ENCODE peak calls at places on chromosomes 6 and 20, in four cellular contexts. D is GM12878, Q is HepG2, G is H1. F is an unnamed sample.

GRCh38 chr6:130513770-130514169 is 148.0 kb downstream of the TMEM200A start:
- DNase-seq in D (peak; percentile 45), Q (no peak), G (no peak), F (no peak)

GRCh38 chr6:139154885-139155547 is 20.1 kb downstream of the HECA start:
- DNase-seq in D (no peak), Q (no peak), G (no peak), F (no peak)

GRCh38 chr6:166739655-166740318 is 112.7 kb upstream of the RPS6KA2 start:
- DNase-seq in D (no peak), Q (no peak), G (peak; percentile 37), F (no peak)

GRCh38 chr20:8661229-8662023 is 407.5 kb upstream of the PLCB4 start:
- DNase-seq in D (no peak), Q (no peak), G (no peak), F (no peak)

GRCh38 chr20:24686156-24686555 is 216.7 kb downstream of the SYNDIG1 start:
- DNase-seq in D (no peak), Q (no peak), G (no peak), F (no peak)

GRCh38 chr6:31485063-31485462 is 12.9 kb upstream of the MICB start:
- DNase-seq in D (no peak), Q (no peak), G (no peak), F (no peak)

GRCh38 chr20:29299811-29300578 is 1957.5 kb upstream of the DEFB115 start:
- DNase-seq in D (no peak), Q (no peak), G (no peak), F (no peak)

GRCh38 chr20:46112430-46113020 is 5.6 kb upstream of the CD40 start:
- DNase-seq in D (no peak), Q (no peak), G (no peak), F (no peak)

GRCh38 chr20:25360631-25361286 is 29.9 kb downstream of the ABHD12 start:
- DNase-seq in D (no peak), Q (no peak), G (no peak), F (no peak)

GRCh38 chr6:44105146-44105545 is 22.1 kb downstream of the MRPL14 start:
- DNase-seq in D (no peak), Q (no peak), G (no peak), F (no peak)

GRCh38 chr6:43283905-43284304 is 14.2 kb upstream of the SLC22A7 start:
- DNase-seq in D (no peak), Q (no peak), G (no peak), F (no peak)

GRCh38 chr20:50815162-50815989 is 20.5 kb downstream of the BCAS4 start:
- DNase-seq in D (peak; percentile 65), Q (no peak), G (no peak), F (no peak)

GRCh38 chr20:51219544-51219943 is 196.6 kb upstream of the KCNG1 start:
- DNase-seq in D (no peak), Q (no peak), G (no peak), F (no peak)

GRCh38 chr6:109523478-109523877 is 40.5 kb upstream of the ZBTB24 start:
- DNase-seq in D (no peak), Q (no peak), G (no peak), F (no peak)

GRCh38 chr20:1087311-1087710 is 31.1 kb upstream of the PSMF1 start:
- DNase-seq in D (no peak), Q (no peak), G (no peak), F (no peak)

GRCh38 chr6:158684311-158684710 is 34.5 kb downstream of the SYTL3 start:
- DNase-seq in D (no peak), Q (no peak), G (no peak), F (no peak)
- TF ChIP-seq SP1 in D (no peak), Q (no peak), G (no peak), F (no peak)

DNA sequence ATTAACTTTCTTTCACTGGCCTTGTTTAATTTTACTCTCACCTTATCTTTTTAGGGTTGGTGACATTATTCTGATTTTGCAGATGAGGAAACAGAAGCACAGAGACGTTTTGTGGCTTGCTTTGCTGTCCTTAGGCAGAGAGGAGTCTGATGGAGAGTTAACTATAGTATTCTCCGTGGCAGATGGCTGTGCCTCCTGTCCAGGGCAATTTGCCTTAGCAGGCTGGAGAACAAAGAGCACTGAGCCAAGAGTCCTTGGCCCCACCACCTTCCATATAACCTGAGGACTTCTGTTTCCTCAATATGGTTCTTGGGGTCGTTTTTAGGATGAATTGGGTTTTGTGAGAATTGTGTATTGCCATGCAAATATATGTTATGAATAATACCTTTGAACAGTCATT is 71.4 kb upstream of the BACH2 start:
- DNase-seq in D (no peak), Q (no peak), G (no peak), F (no peak)
- TF ChIP-seq SUZ12 in D (no peak), Q (no peak), G (no peak), F (no peak)

DNA sequence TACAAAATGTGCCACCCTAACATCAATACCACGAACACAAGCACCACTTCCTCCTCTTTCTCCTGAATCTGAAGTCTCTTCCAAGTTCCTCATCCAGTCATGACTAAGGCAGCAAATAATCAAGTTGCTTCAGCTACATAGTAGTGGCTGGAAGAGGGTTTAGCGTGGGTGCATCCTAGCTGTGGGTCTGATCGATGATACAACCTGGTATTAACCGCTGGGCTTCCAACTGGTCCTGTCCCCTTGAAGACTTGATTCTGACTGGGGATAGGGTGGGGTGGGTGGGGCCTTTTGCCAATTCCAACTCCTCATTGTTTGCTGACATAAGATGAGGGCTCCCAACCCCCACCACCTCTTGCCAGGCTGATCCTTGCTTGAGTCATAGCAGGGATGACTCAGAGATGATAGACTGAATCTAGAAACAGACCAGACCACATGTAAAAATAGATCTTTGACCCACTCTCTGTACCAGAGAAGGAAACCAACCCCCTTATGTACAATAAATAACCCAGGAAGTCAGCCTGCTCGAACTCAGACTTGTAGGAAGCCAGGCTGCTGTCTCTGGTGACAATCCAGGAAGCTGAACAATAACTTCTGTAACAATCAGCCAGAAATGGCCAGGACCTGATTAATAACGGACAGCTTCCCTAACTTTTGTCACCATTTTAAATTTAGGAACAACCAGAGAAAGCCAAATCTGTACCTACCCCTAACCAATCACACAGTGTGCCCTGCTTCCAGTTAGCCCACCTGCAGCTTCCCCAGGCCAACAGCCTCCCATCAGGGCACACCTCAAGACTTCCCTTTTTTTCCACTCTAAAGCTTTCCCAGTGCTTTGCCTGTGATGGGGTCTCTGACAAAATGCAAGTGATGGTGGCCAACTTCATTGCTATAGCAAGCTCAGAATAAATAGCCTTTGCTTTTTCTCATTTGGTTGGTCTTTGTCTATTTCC is 68.9 kb upstream of the FAM184A start:
- DNase-seq in D (peak; percentile 60), Q (peak; percentile 92), G (peak; percentile 41), F (no peak)
- TF ChIP-seq SP1 in D (no peak), Q (no peak), G (no peak), F (no peak)

GRCh38 chr6:106116125-106116524 is 30.0 kb downstream of the PRDM1 start:
- DNase-seq in D (no peak), Q (no peak), G (no peak), F (no peak)

GRCh38 chr6:106115231-106115630 is 29.1 kb downstream of the PRDM1 start:
- DNase-seq in D (no peak), Q (no peak), G (peak; percentile 24), F (no peak)

GRCh38 chr6:106119526-106119925 is 33.4 kb downstream of the PRDM1 start:
- DNase-seq in D (no peak), Q (no peak), G (no peak), F (no peak)

GRCh38 chr6:106118835-106119443 is 32.8 kb downstream of the PRDM1 start:
- DNase-seq in D (no peak), Q (no peak), G (no peak), F (no peak)

DNA sequence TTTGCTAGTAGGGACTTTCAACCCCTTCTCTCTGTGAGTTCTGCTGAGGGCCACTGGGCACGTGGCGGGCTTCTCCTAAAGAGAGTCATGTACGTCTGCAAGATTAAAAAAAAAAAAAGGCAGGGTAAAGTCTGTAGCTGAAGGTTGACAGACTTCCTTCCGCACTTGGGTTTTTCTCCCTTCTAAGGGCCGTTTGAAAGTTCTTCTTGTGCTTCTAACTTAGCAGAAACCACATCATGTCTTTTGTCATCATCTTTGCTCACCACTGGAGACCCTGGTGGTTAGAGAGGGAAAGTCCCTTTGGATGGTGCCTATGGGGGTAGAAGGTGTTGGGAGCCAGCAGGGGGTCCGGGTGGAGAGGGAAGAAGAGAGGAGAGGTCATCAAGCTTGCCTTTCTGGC is 31.4 kb downstream of the PRDM1 start:
- DNase-seq in D (no peak), Q (no peak), G (no peak), F (no peak)
- TF ChIP-seq SUZ12 in D (no peak), Q (no peak), G (no peak), F (no peak)

GRCh38 chr6:134910596-134910935 is 39.3 kb downstream of the ALDH8A1 start:
- DNase-seq in D (no peak), Q (no peak), G (no peak), F (no peak)
- TF ChIP-seq SP1 in D (no peak), Q (no peak), G (no peak), F (no peak)

DNA sequence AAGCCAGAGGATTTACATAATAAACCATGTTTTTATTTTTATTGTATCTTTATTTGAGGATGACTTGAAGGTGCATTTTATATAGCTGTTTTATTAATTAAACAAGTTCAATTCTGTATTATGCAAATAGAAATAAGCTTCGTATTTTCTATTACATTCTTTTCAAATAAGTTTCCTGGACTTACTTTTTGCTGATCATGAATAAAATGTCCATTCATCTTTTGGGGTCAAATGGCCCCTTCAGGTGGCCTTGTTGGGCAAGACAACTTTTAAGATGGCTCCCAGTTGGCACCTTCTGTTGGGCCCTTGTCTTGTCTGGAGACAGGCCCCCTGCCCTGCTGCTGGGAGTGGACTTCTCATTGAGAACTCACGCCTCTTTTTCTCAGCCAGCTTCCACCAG is 654.6 kb upstream of the NOX3 start:
- DNase-seq in D (no peak), Q (no peak), G (no peak), F (no peak)
- TF ChIP-seq SUZ12 in D (no peak), Q (no peak), G (no peak), F (no peak)

DNA sequence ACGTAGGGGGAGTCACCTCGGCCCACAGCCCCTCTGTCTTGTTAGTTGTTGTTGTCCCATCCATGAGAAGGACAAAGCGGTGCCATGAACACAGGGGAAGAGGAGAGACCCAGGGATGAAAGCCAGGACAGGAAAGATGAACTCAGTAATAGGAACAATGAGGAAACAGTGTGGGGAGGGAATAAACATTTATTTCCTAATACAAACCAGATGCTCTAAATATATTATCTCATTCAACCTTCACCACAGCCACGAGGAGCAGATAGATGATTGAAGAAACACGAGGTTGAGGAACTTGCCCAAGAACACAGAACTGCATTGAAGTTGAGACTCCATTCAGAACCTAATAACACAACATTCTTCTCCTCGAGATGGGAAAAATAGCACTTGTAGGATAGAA is 53.1 kb upstream of the AIG1 start:
- DNase-seq in D (no peak), Q (no peak), G (no peak), F (no peak)
- TF ChIP-seq SP1 in D (no peak), Q (no peak), G (no peak), F (no peak)